ENCODE peak calls at places on chromosomes 4 and X, in ten cellular contexts. Q is T-cell; G is CD4-positive, alpha-beta T cell; V is activated CD4-positive, alpha-beta memory T cell treated with anti-CD3 and anti-CD28 coated beads for 36 hours; P is NCI-H510A treated with DMSO at 0.1 percent for 48 hours; M is activated CD4-positive, alpha-beta T cell treated with anti-CD3 and anti-CD28 coated beads for 24 hours; Z is activated effector memory CD4-positive, alpha-beta T cell treated with Interleukin-2 at 50 U/mL for 16 hours; N is activated CD8-positive, alpha-beta memory T cell treated with anti-CD3 and anti-CD28 coated beads, Interleukin-2, amount 50 U/mL, for 48 hours; O is GM03348; L is HEK293T. R is an unnamed sample.

GRCh38 chr4:140344111-140344510 is 29.3 kb upstream of the SCOC start:
- DNase-seq in Q (no peak), G (no peak), V (no peak), P (no peak), M (no peak), Z (no peak), N (no peak), O (peak; percentile 29), L (no peak), R (no peak)

GRCh38 chr4:143358923-143359694 is 22.4 kb downstream of the GAB1 start:
- DNase-seq in Q (no peak), G (no peak), V (peak; percentile 68), P (peak; percentile 22), M (no peak), Z (no peak), N (no peak), O (no peak), L (no peak), R (no peak)

GRCh38 chrX:43706786-43707185 is 50.7 kb downstream of the MAOA start:
- DNase-seq in Q (no peak), G (no peak), V (no peak), P (no peak), M (no peak), Z (no peak), N (no peak), O (no peak), L (no peak), R (no peak)

GRCh38 chr4:112860731-112861377 is 188.6 kb upstream of the ANK2 start:
- DNase-seq in Q (no peak), G (no peak), V (no peak), P (no peak), M (no peak), Z (no peak), N (no peak), O (no peak), L (no peak), R (no peak)

GRCh38 chrX:23554304-23554703 is 113.0 kb upstream of the PRDX4 start:
- DNase-seq in Q (no peak), G (no peak), V (no peak), P (peak; percentile 19), M (no peak), Z (no peak), N (no peak), O (peak; percentile 23), L (peak; percentile 26), R (no peak)

GRCh38 chr4:19575959-19576358 is 675.7 kb upstream of the SLIT2 start:
- DNase-seq in Q (no peak), G (no peak), V (no peak), P (no peak), M (no peak), Z (no peak), N (no peak), O (no peak), L (no peak), R (no peak)

GRCh38 chr4:127291316-127291715 is 341.4 kb upstream of the INTU start:
- DNase-seq in Q (no peak), G (no peak), V (no peak), P (no peak), M (no peak), Z (no peak), N (no peak), O (no peak), L (no peak), R (no peak)

GRCh38 chr4:11470709-11471441 is 42.2 kb upstream of the HS3ST1 start:
- DNase-seq in Q (no peak), G (no peak), V (peak; percentile 21), P (no peak), M (no peak), Z (no peak), N (no peak), O (no peak), L (no peak), R (no peak)

GRCh38 chr4:7268941-7269340 is 76.6 kb downstream of the SORCS2 start:
- DNase-seq in Q (no peak), G (no peak), V (no peak), P (no peak), M (no peak), Z (no peak), N (no peak), O (no peak), L (no peak), R (no peak)

GRCh38 chr4:94497690-94498089 is 45.9 kb downstream of the PDLIM5 start:
- DNase-seq in Q (no peak), G (no peak), V (no peak), P (no peak), M (no peak), Z (no peak), N (no peak), O (no peak), L (no peak), R (no peak)

GRCh38 chr4:185914583-185915199 is 102.7 kb upstream of the SORBS2 start:
- DNase-seq in Q (no peak), G (no peak), V (no peak), P (no peak), M (no peak), Z (no peak), N (no peak), O (no peak), L (no peak), R (no peak)

GRCh38 chrX:54534271-54534670 is 4.3 kb downstream of the GNL3L start:
- DNase-seq in Q (no peak), G (no peak), V (no peak), P (no peak), M (no peak), Z (no peak), N (no peak), O (no peak), L (no peak), R (no peak)

GRCh38 chr4:55291227-55291629 is 54.8 kb upstream of the SRD5A3 start:
- DNase-seq in Q (no peak), G (no peak), V (no peak), P (no peak), M (no peak), Z (no peak), N (no peak), O (peak; percentile 8), L (no peak), R (no peak)

GRCh38 chr4:20178902-20179576 is 72.7 kb upstream of the SLIT2 start:
- DNase-seq in Q (no peak), G (peak; percentile 5), V (no peak), P (no peak), M (no peak), Z (no peak), N (no peak), O (no peak), L (no peak), R (no peak)

GRCh38 chrX:55342533-55343501 is 78.1 kb upstream of the PAGE3 start:
- DNase-seq in Q (peak; percentile 32), G (peak; percentile 39), V (peak; percentile 56), P (peak; percentile 6), M (peak; percentile 7), Z (peak; percentile 14), N (no peak), O (peak; percentile 35), L (peak; percentile 55), R (no peak)

GRCh38 chr4:116953947-116954346 is 131.4 kb downstream of the TRAM1L1 start:
- DNase-seq in Q (no peak), G (no peak), V (no peak), P (no peak), M (no peak), Z (no peak), N (no peak), O (no peak), L (no peak), R (no peak)

GRCh38 chr4:48546336-48546735 is 56.3 kb downstream of the ZAR1 start:
- DNase-seq in Q (peak; percentile 5), G (no peak), V (peak; percentile 43), P (peak; percentile 3), M (peak; percentile 7), Z (no peak), N (no peak), O (peak; percentile 18), L (peak; percentile 7), R (no peak)